ENCODE peak calls at places on chromosomes 2 and 18, in eight cellular contexts. P, S, V, E, G, A, D and M are unnamed samples.

GRCh38 chr18:55779461-55779710 is 191.4 kb upstream of the TCF4 start:
- ATAC-seq in P (no peak), G (peak; percentile 22), E (no peak), V (peak; percentile 45), A (no peak), D (no peak), S (no peak), M (no peak)

GRCh38 chr2:11494310-11494709 is 28.3 kb upstream of the E2F6 start:
- ATAC-seq in S (no peak), D (no peak), G (no peak), P (no peak), A (no peak), V (no peak), E (no peak), M (no peak)

GRCh38 chr2:30421551-30422436 is 25.3 kb upstream of the LCLAT1 start:
- ATAC-seq in P (peak; percentile 77), A (no peak), V (peak; percentile 93), G (peak; percentile 91), S (peak; percentile 54), E (peak; percentile 35), D (peak; percentile 30), M (no peak)

GRCh38 chr2:117785740-117786139 is 28.8 kb upstream of the DDX18 start:
- ATAC-seq in G (peak; percentile 84), S (peak; percentile 83), D (no peak), A (no peak), V (peak; percentile 70), P (peak; percentile 80), E (peak; percentile 78), M (no peak)

GRCh38 chr2:183172220-183172887 is 48.1 kb downstream of the NUP35 start:
- ATAC-seq in P (no peak), E (peak; percentile 75), A (peak; percentile 49), S (peak; percentile 91), V (peak; percentile 92), G (peak; percentile 84), D (peak; percentile 48), M (no peak)

GRCh38 chr2:120123090-120123489 is 100.1 kb downstream of the TMEM185B start:
- ATAC-seq in A (no peak), E (no peak), G (no peak), P (no peak), D (no peak), V (no peak), S (no peak), M (no peak)

GRCh38 chr2:37284386-37284785 is 40.2 kb downstream of the PRKD3 start:
- ATAC-seq in P (no peak), A (no peak), D (no peak), G (no peak), S (no peak), E (no peak), V (no peak), M (no peak)

GRCh38 chr18:24268784-24269550 is 128.7 kb downstream of the OSBPL1A start:
- ATAC-seq in S (no peak), P (no peak), V (no peak), A (no peak), E (no peak), G (no peak), D (no peak), M (no peak)

GRCh38 chr18:9870431-9871023 is 15.2 kb upstream of the TXNDC2 start:
- ATAC-seq in V (peak; percentile 53), E (peak; percentile 31), S (peak; percentile 43), G (peak; percentile 58), A (no peak), D (peak; percentile 19), P (no peak), M (no peak)

GRCh38 chr2:46377666-46378560 is 80.7 kb downstream of the EPAS1 start:
- ATAC-seq in D (peak; percentile 19), S (no peak), E (no peak), G (no peak), A (no peak), P (no peak), V (no peak), M (no peak)

GRCh38 chr2:230434677-230435324 is 18.8 kb downstream of the SP100 start:
- ATAC-seq in V (no peak), E (no peak), A (no peak), S (no peak), D (no peak), P (no peak), G (no peak), M (no peak)

GRCh38 chr2:37357461-37358008 is 13.1 kb downstream of the QPCT start:
- ATAC-seq in S (no peak), G (no peak), E (no peak), V (no peak), P (no peak), D (no peak), A (no peak), M (no peak)

GRCh38 chr18:2960983-2961696 is 51.8 kb downstream of the LPIN2 start:
- ATAC-seq in V (no peak), P (no peak), A (no peak), G (no peak), D (peak; percentile 29), S (no peak), E (no peak), M (no peak)

GRCh38 chr2:61327173-61327572 is 143.7 kb downstream of the USP34 start:
- ATAC-seq in D (no peak), V (no peak), A (no peak), G (no peak), S (no peak), P (peak; percentile 30), E (no peak), M (no peak)

GRCh38 chr2:171160630-171161424 is at the start of gene TLK1:
- ATAC-seq in V (peak; percentile 72), P (peak; percentile 64), E (peak; percentile 77), S (peak; percentile 81), A (peak; percentile 86), G (peak; percentile 75), D (peak; percentile 87), M (peak; percentile 88)

GRCh38 chr18:55199291-55199963 is 240.2 kb upstream of the CCDC68 start:
- ATAC-seq in V (no peak), S (no peak), E (no peak), D (no peak), G (peak; percentile 25), P (no peak), A (no peak), M (no peak)

GRCh38 chr2:217215877-217216276 is 356.0 kb upstream of the TNP1 start:
- ATAC-seq in A (no peak), G (no peak), P (no peak), S (no peak), E (no peak), V (no peak), D (no peak), M (no peak)

GRCh38 chr18:30652377-30652776 is 390.2 kb downstream of the DSC3 start:
- ATAC-seq in D (no peak), G (no peak), S (no peak), A (no peak), V (no peak), E (no peak), P (no peak), M (no peak)

GRCh38 chr18:44957440-44957839 is 276.8 kb downstream of the SETBP1 start:
- ATAC-seq in G (no peak), E (no peak), A (no peak), S (no peak), D (no peak), V (no peak), P (no peak), M (no peak)

GRCh38 chr2:1653956-1654695 is 90.2 kb downstream of the PXDN start:
- ATAC-seq in A (no peak), S (no peak), E (no peak), D (no peak), V (no peak), P (no peak), G (no peak), M (no peak)

GRCh38 chr2:126781806-126782205 is 116.9 kb upstream of the TEX51 start:
- ATAC-seq in E (no peak), D (no peak), G (no peak), S (no peak), P (no peak), V (no peak), A (no peak), M (no peak)

GRCh38 chr18:63249781-63250180 is 69.8 kb downstream of the BCL2 start:
- ATAC-seq in A (peak; percentile 59), E (no peak), V (no peak), D (no peak), P (no peak), S (no peak), G (no peak), M (no peak)

GRCh38 chr2:159902722-159903121 is 104.7 kb upstream of the CD302 start:
- ATAC-seq in P (no peak), V (no peak), E (no peak), A (no peak), D (no peak), G (no peak), S (no peak), M (no peak)

GRCh38 chr18:36295880-36296301 is 1.6 kb upstream of the FHOD3 start:
- ATAC-seq in S (no peak), D (no peak), P (no peak), E (no peak), V (peak; percentile 2), A (no peak), G (no peak), M (no peak)

GRCh38 chr2:105856576-105856975 is 111.9 kb downstream of the NCK2 start:
- ATAC-seq in G (no peak), A (no peak), D (no peak), E (no peak), S (no peak), V (no peak), P (no peak), M (no peak)

GRCh38 chr2:102120261-102121259 is 22.0 kb upstream of the IL1R1 start:
- ATAC-seq in S (no peak), V (no peak), E (no peak), A (peak; percentile 27), G (no peak), D (no peak), P (no peak), M (peak; percentile 46)
- TF ChIP-seq POLR2AphosphoS5 in S (no peak), V (no peak), E (no peak), A (no peak), G (no peak), D (no peak), P (no peak), M (no peak)

GRCh38 chr2:65432227-65433190 is at the start of gene SPRED2:
- ATAC-seq in A (peak; percentile 90), P (peak; percentile 38), D (peak; percentile 64), G (peak; percentile 64), E (peak; percentile 45), V (peak; percentile 35), S (peak; percentile 58), M (peak; percentile 67)
- TF ChIP-seq POLR2AphosphoS5 in A (peak; percentile 88), P (no peak), D (peak; percentile 78), G (peak; percentile 82), E (peak; percentile 91), V (peak; percentile 32), S (peak; percentile 82), M (peak; percentile 88)

DNA sequence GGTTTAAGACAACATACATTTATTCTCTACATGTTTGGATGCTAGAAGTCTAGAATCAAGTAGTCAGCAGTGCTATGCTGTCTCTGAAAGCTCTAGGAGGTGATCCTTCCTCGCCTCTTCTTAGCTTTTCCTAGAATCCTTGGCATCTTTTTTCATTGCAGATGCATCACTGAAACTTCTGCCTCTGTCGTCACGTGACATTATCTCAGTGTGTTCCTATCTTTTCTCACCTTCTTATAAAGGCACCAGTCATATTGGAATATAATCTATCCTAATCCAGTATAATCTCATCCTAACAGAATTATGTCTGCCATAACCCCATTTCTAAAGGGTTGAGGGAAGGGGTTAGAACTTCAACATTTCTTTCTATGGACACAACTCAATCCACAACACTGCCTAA is 851.2 kb upstream of the CRIM1 start:
- ATAC-seq in V (no peak), G (no peak), E (no peak), P (no peak), A (no peak), D (no peak), S (no peak), M (no peak)
- TF ChIP-seq POLR2AphosphoS5 in V (no peak), G (no peak), E (no peak), P (no peak), A (no peak), D (no peak), S (no peak), M (no peak)

GRCh38 chr2:238900511-238900910 is 52.6 kb downstream of the TWIST2 start:
- ATAC-seq in V (no peak), G (no peak), P (no peak), A (no peak), S (no peak), E (no peak), D (no peak), M (no peak)
- TF ChIP-seq POLR2AphosphoS5 in V (no peak), G (no peak), P (no peak), A (no peak), S (no peak), E (no peak), D (no peak), M (no peak)